ENCODE peak calls at places on chromosomes 4 and X, in nine cellular contexts. O, Z, J, E, Y, I, U, A and N are unnamed samples.

GRCh38 chr4:19455850-19456602 is 795.7 kb upstream of the SLIT2 start:
- DNase-seq in Z (no peak), U (no peak), A (no peak), Y (no peak), E (no peak), J (no peak), O (no peak), I (no peak), N (no peak)

GRCh38 chr4:172819353-172819752 is 349.3 kb upstream of the GALNT7 start:
- DNase-seq in I (no peak), E (no peak), U (no peak), J (no peak), Z (no peak), Y (no peak), O (no peak), A (no peak), N (no peak)

GRCh38 chr4:91448668-91449330 is 855.0 kb upstream of the GRID2 start:
- DNase-seq in U (no peak), J (no peak), A (no peak), Z (no peak), Y (no peak), O (no peak), E (no peak), I (no peak), N (no peak)

GRCh38 chr4:146243141-146243882 is 29.0 kb downstream of the REELD1 start:
- DNase-seq in O (no peak), I (peak; percentile 86), Z (no peak), J (peak; percentile 89), E (peak; percentile 84), Y (peak; percentile 45), A (no peak), U (peak; percentile 28), N (no peak)

GRCh38 chr4:24794916-24795665 is at the start of gene SOD3:
- DNase-seq in A (peak; percentile 89), Z (peak; percentile 78), E (peak; percentile 75), U (peak; percentile 81), J (peak; percentile 93), Y (peak; percentile 77), O (peak; percentile 83), I (no peak), N (peak; percentile 83)

GRCh38 chrX:71514367-71515038 is 18.4 kb upstream of the OGT start:
- DNase-seq in Z (no peak), A (no peak), O (no peak), U (no peak), I (peak; percentile 78), Y (no peak), E (no peak), J (no peak), N (no peak)

GRCh38 chr4:105710012-105710600 is 1.5 kb downstream of the GSTCD start:
- DNase-seq in O (no peak), Y (no peak), E (no peak), A (no peak), Z (peak; percentile 11), J (peak; percentile 45), I (no peak), U (no peak), N (no peak)

GRCh38 chr4:30717208-30718020 is 2.8 kb upstream of the PCDH7 start:
- DNase-seq in O (peak; percentile 77), Y (peak; percentile 46), J (peak; percentile 87), A (peak; percentile 53), U (peak; percentile 42), Z (peak; percentile 21), I (peak; percentile 26), E (peak; percentile 77), N (no peak)

GRCh38 chr4:54225671-54226398 is 3.3 kb upstream of the PDGFRA start:
- DNase-seq in Y (peak; percentile 60), Z (no peak), J (peak; percentile 71), U (no peak), A (no peak), E (no peak), O (peak; percentile 31), I (no peak), N (no peak)

GRCh38 chr4:99803702-99804101 is 12.9 kb upstream of the DAPP1 start:
- DNase-seq in Y (no peak), U (no peak), J (no peak), O (no peak), E (no peak), Z (no peak), A (no peak), I (no peak), N (no peak)

GRCh38 chrX:68917799-68918198 is 89.0 kb downstream of the EFNB1 start:
- DNase-seq in Y (no peak), Z (no peak), J (peak; percentile 65), I (no peak), E (no peak), O (no peak), A (no peak), U (no peak), N (no peak)

GRCh38 chr4:126395661-126396060 is 1080.9 kb downstream of the FAT4 start:
- DNase-seq in U (no peak), I (no peak), Y (no peak), Z (no peak), O (no peak), J (no peak), E (no peak), A (no peak), N (no peak)

GRCh38 chr4:173411106-173411703 is 12.3 kb upstream of the SCRG1 start:
- DNase-seq in O (no peak), J (no peak), Y (no peak), U (no peak), Z (no peak), I (no peak), E (no peak), A (no peak), N (no peak)

GRCh38 chr4:24056258-24056657 is 166.4 kb upstream of the PPARGC1A start:
- DNase-seq in O (no peak), E (no peak), I (no peak), U (no peak), Y (no peak), A (no peak), J (no peak), Z (no peak), N (no peak)

GRCh38 chr4:30719363-30720020 is 677 bp upstream of the PCDH7 start:
- DNase-seq in U (peak; percentile 35), I (no peak), Y (peak; percentile 45), O (peak; percentile 89), J (peak; percentile 92), E (peak; percentile 78), Z (peak; percentile 12), A (peak; percentile 48), N (no peak)

GRCh38 chr4:7236847-7237246 is 44.5 kb downstream of the SORCS2 start:
- DNase-seq in Y (peak; percentile 66), U (no peak), O (peak; percentile 70), E (no peak), A (no peak), I (no peak), Z (no peak), J (no peak), N (no peak)

GRCh38 chr4:7237863-7238262 is 45.5 kb downstream of the SORCS2 start:
- DNase-seq in Z (no peak), O (no peak), Y (no peak), J (no peak), I (no peak), U (no peak), A (no peak), E (no peak), N (peak; percentile 40)

GRCh38 chr4:7239101-7239820 is 46.9 kb downstream of the SORCS2 start:
- DNase-seq in O (no peak), J (no peak), A (no peak), E (no peak), U (no peak), Z (no peak), I (no peak), Y (no peak), N (no peak)

GRCh38 chr4:7239844-7240243 is 47.5 kb downstream of the SORCS2 start:
- DNase-seq in A (no peak), E (no peak), Z (no peak), J (no peak), Y (no peak), I (no peak), U (no peak), O (no peak), N (no peak)

DNA sequence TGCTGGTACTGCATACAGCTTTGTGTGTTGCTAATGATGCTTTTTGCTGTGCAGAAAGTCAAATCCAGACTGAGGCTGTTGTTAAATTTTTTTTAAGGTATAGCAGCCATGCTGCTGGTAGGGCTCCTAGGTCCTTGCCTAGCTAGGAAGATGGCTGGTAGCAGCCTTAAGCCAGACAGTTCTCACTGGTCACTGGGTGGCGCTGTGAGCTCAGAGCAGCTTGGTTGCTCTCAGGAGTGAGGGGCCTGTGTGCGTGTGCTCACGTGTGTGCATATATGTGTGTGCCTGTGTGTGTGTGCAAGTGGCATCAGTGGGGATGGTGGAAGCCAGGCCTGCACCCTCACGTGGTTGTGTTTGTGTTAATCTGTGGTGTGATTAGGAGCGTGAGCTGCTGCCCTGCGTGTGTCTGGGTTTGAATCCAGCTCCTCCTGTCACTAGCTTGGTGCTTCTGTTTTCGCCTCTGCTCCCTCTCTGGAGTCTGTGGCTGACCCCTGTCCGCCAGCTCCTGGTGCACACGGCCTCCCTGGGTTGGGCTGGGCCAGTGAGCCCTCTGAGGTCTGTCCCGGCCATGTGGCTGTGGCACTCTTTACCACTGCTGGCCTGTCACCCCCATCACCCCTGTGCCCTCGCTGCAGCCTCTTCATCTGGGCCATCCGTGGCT is 46.1 kb downstream of the SORCS2 start:
- DNase-seq in Y (no peak), J (peak; percentile 78), Z (no peak), A (no peak), O (no peak), E (no peak), I (no peak), U (no peak), N (no peak)
- TF ChIP-seq CTCF in Y (no peak), J (peak; percentile 66), Z (no peak), A (no peak), O (no peak), E (no peak), I (no peak), U (peak; percentile 51), N (peak; percentile 39)

GRCh38 chrX:154490414-154491083 is at the start of gene SLC10A3:
- DNase-seq in Z (peak; percentile 94), E (peak; percentile 97), U (peak; percentile 86), O (peak; percentile 91), Y (peak; percentile 94), A (peak; percentile 94), J (peak; percentile 97), I (peak; percentile 96), N (peak; percentile 80)
- TF ChIP-seq CTCF in Z (no peak), E (peak; percentile 19), U (no peak), O (no peak), Y (no peak), A (no peak), J (no peak), I (no peak), N (peak; percentile 1)

DNA sequence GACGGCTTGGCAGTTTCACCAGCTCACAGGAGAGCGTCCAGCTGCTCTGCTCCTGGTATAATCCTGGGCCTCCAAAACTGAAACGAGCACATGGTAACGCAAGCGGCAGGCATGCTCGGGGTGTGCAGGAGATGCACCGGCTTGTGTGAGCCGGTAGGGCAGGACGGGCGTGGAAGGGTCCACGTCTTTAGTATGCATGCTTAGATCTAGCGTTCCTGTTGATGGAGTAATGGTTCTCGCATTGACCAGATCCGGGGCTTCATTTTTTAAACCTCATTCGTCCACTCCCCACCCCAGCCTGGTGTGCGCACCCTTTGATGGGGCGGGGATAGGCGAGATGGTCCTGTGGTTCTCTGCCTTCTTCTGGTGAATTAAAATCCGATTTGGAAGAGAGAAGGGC is 39.7 kb downstream of the FAM149A start:
- DNase-seq in E (no peak), A (no peak), Y (peak; percentile 58), I (peak; percentile 26), U (peak; percentile 52), O (peak; percentile 43), J (no peak), Z (peak; percentile 48), N (no peak)
- TF ChIP-seq CTCF in E (no peak), A (no peak), Y (no peak), I (no peak), U (peak; percentile 48), O (peak; percentile 18), J (peak; percentile 59), Z (no peak), N (no peak)

GRCh38 chrX:108537005-108537404 is 97.4 kb downstream of the COL4A5 start:
- DNase-seq in E (no peak), Z (peak; percentile 33), A (no peak), J (peak; percentile 69), I (peak; percentile 27), U (peak; percentile 64), O (peak; percentile 61), Y (no peak), N (peak; percentile 4)
- TF ChIP-seq CTCF in E (no peak), Z (peak; percentile 52), A (peak; percentile 74), J (peak; percentile 90), I (peak; percentile 37), U (peak; percentile 61), O (peak; percentile 59), Y (no peak), N (peak; percentile 71)